ENCODE peak calls at places on chromosomes 4 and X, in nine cellular contexts. M, Z, E, C, F, A, Q, K and S are unnamed samples. For H3K4me1, the result is how much of the 10 kb centered on the place peaks cover.

GRCh38 chr4:45554423-45554822 is 569.4 kb downstream of the GABRG1 start:
- DNase-seq in M (no peak), K (no peak), A (no peak), F (no peak), C (no peak), Q (no peak), E (no peak), Z (peak), S (no peak)

GRCh38 chrX:2404816-2405215 is 96.0 kb downstream of the DHRSX start:
- DNase-seq in E (no peak), Z (no peak), F (no peak), A (no peak), K (no peak), C (no peak), Q (no peak), M (peak), S (no peak)

GRCh38 chr4:182562350-182562749 is 319.1 kb downstream of the TENM3 start:
- DNase-seq in Z (no peak), E (no peak), Q (no peak), M (no peak), F (no peak), C (no peak), A (no peak), K (no peak), S (no peak)

GRCh38 chrX:138756234-138756633 is 44.7 kb upstream of the FGF13 start:
- DNase-seq in E (peak), C (peak), F (peak), Q (peak), Z (peak), M (no peak), K (peak), A (no peak), S (no peak)

GRCh38 chr4:99624141-99624719 is 33.4 kb downstream of the C4orf54 start:
- DNase-seq in E (no peak), F (no peak), Q (no peak), M (no peak), A (no peak), Z (no peak), K (no peak), C (no peak), S (no peak)

GRCh38 chr4:74934016-74934821 is 1.3 kb downstream of the PARM1 start:
- DNase-seq in E (peak), K (peak), Z (peak), F (no peak), A (no peak), C (peak), Q (peak), M (peak), S (peak)

GRCh38 chr4:112889619-112890294 is 159.7 kb upstream of the ANK2 start:
- DNase-seq in E (no peak), C (no peak), Z (peak), F (no peak), M (no peak), K (no peak), A (no peak), Q (no peak), S (no peak)

GRCh38 chr4:54085284-54085683 is 14.7 kb upstream of the GSX2 start:
- DNase-seq in Q (no peak), A (no peak), K (peak), M (no peak), F (peak), C (no peak), E (no peak), Z (peak), S (no peak)

GRCh38 chr4:62531250-62531649 is 1331.1 kb downstream of the ADGRL3 start:
- DNase-seq in A (no peak), Z (no peak), K (no peak), M (no peak), Q (no peak), E (no peak), C (no peak), F (no peak), S (no peak)

GRCh38 chr4:184747034-184747830 is 13.3 kb upstream of the CENPU start:
- DNase-seq in E (peak), K (no peak), C (peak), Z (no peak), A (no peak), Q (no peak), M (no peak), F (no peak), S (peak)

GRCh38 chrX:3262906-3263305 is 83.5 kb downstream of the MXRA5 start:
- DNase-seq in C (no peak), K (no peak), Q (no peak), A (peak), M (no peak), F (peak), E (peak), Z (peak), S (no peak)

GRCh38 chrX:11382935-11383334 is 89.7 kb downstream of the AMELX start:
- DNase-seq in M (no peak), C (no peak), A (no peak), K (no peak), E (no peak), Q (no peak), F (no peak), Z (no peak), S (no peak)

GRCh38 chr4:6493668-6494304 is 21.4 kb upstream of the PPP2R2C start:
- DNase-seq in Q (peak), A (no peak), C (no peak), M (no peak), K (no peak), Z (peak), F (no peak), E (peak), S (no peak)

GRCh38 chrX:39527045-39527444 is 570.7 kb downstream of the BCOR start:
- DNase-seq in F (no peak), Q (no peak), E (no peak), K (no peak), M (no peak), Z (peak), C (no peak), A (no peak), S (no peak)

GRCh38 chrX:78307665-78308064 is 19.7 kb downstream of the CYSLTR1 start:
- DNase-seq in E (no peak), M (no peak), A (no peak), F (no peak), Z (no peak), Q (no peak), K (no peak), C (no peak), S (no peak)

GRCh38 chr4:6542951-6543350 is 32.0 kb upstream of the MAN2B2 start:
- DNase-seq in E (no peak), Z (no peak), A (no peak), Q (no peak), K (no peak), F (no peak), M (no peak), C (no peak), S (no peak)

GRCh38 chr4:13524504-13525243 is 19.6 kb downstream of the NKX3-2 start:
- DNase-seq in A (no peak), Q (peak), K (no peak), M (peak), Z (peak), E (no peak), F (no peak), C (no peak), S (no peak)

GRCh38 chr4:185839204-185839712 is 27.3 kb upstream of the SORBS2 start:
- DNase-seq in Q (peak), M (no peak), A (peak), E (peak), K (peak), F (peak), C (no peak), Z (peak), S (peak)

GRCh38 chrX:54358424-54359211 is 772 bp upstream of the WNK3 start:
- DNase-seq in K (peak), M (peak), Z (peak), E (peak), A (no peak), Q (peak), C (peak), F (no peak), S (peak)

GRCh38 chr4:61520688-61521160 is 320.6 kb downstream of the ADGRL3 start:
- DNase-seq in Z (peak), C (no peak), Q (no peak), M (no peak), A (no peak), E (no peak), F (no peak), K (no peak), S (no peak)

GRCh38 chrX:69060631-69061408 is 104.4 kb downstream of the PJA1 start:
- DNase-seq in M (no peak), E (peak), C (no peak), K (peak), F (peak), A (peak), Q (peak), Z (peak), S (peak)

GRCh38 chr4:92236907-92237306 is 66.9 kb upstream of the GRID2 start:
- DNase-seq in Z (peak), K (no peak), E (no peak), C (no peak), F (no peak), M (no peak), A (no peak), Q (no peak), S (no peak)

GRCh38 chrX:136555694-136556093 is 23.7 kb downstream of the VGLL1 start:
- DNase-seq in K (no peak), A (no peak), E (no peak), Z (no peak), Q (no peak), M (no peak), C (no peak), F (no peak), S (no peak)

GRCh38 chrX:110268395-110268794 is 49.5 kb downstream of the AMMECR1 start:
- DNase-seq in M (no peak), K (no peak), Z (no peak), E (no peak), C (no peak), F (no peak), A (no peak), Q (no peak), S (no peak)

GRCh38 chr4:37953620-37954325 is 6.4 kb upstream of the PTTG2 start:
- DNase-seq in K (no peak), C (no peak), E (no peak), A (no peak), F (peak), Z (peak), Q (no peak), M (no peak), S (no peak)

GRCh38 chrX:10178866-10179463 is 22.2 kb downstream of the CLCN4 start:
- DNase-seq in A (no peak), Z (no peak), E (no peak), F (no peak), C (no peak), Q (no peak), K (no peak), M (no peak), S (no peak)

GRCh38 chrX:135629342-135629741 is 84.1 kb upstream of the CT45A1 start:
- DNase-seq in C (no peak), Z (no peak), E (no peak), F (no peak), A (no peak), Q (no peak), M (no peak), K (no peak), S (no peak)

GRCh38 chrX:136759968-136760367 is 20.8 kb downstream of the ARHGEF6 start:
- DNase-seq in F (no peak), M (peak), Z (no peak), Q (no peak), C (no peak), E (no peak), A (no peak), K (no peak), S (no peak)

GRCh38 chrX:74450803-74451449 is 29.6 kb downstream of the SLC16A2 start:
- DNase-seq in F (peak), M (no peak), A (peak), C (no peak), K (no peak), E (peak), Z (peak), Q (no peak), S (no peak)

GRCh38 chrX:150316564-150316963 is 46.6 kb upstream of the MAMLD1 start:
- DNase-seq in Z (peak), K (no peak), Q (no peak), C (no peak), F (no peak), M (no peak), A (no peak), E (no peak), S (no peak)

GRCh38 chrX:24619647-24620046 is 27.5 kb downstream of the PCYT1B start:
- DNase-seq in Z (peak), F (peak), Q (no peak), A (no peak), M (peak), K (peak), E (peak), C (no peak), S (no peak)

GRCh38 chr4:11495291-11495690 is 66.6 kb upstream of the HS3ST1 start:
- DNase-seq in Z (peak), A (no peak), C (no peak), Q (no peak), K (no peak), F (no peak), M (no peak), E (no peak), S (no peak)

GRCh38 chr4:27018076-27018475 is 157.4 kb downstream of the STIM2 start:
- DNase-seq in A (no peak), F (no peak), Q (no peak), Z (no peak), E (no peak), K (no peak), C (no peak), M (no peak), S (no peak)

GRCh38 chrX:39957816-39958561 is 139.8 kb downstream of the BCOR start:
- DNase-seq in C (no peak), F (no peak), Z (no peak), A (no peak), K (no peak), M (no peak), E (peak), Q (no peak), S (no peak)

GRCh38 chr4:89056953-89057398 is at the start of gene FAM13A:
- DNase-seq in E (peak), C (peak), Z (peak), A (peak), Q (peak), K (peak), F (peak), M (no peak), S (peak)

DNA sequence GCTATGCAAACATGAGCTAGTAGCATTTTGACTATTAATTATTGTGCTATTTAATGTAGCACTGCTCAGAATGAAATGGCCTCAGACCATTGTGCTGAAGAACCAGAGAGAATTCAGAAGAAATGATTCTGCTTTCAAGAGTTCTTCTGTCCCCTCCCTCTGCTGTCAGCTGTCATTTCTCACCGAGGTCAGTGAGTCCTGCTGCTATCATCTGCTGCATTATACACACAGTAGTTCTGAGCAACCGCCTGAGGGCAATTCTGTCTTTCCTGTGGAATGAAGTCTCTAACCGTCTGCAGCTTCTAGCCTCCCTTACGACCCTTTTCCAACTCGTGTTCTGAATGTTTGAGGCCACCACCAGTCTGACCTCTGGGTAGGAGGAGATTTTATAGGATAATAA is 249.4 kb downstream of the HNRNPD start:
- DNase-seq in Q (no peak), M (no peak), C (no peak), K (no peak), A (no peak), F (no peak), Z (no peak), E (no peak), S (no peak)
- H3K4me3 ChIP-seq in Q (no peak), M (no peak), C (no peak), K (no peak), A (no peak), F (no peak), Z (no peak), E (no peak), S (no peak)

DNA sequence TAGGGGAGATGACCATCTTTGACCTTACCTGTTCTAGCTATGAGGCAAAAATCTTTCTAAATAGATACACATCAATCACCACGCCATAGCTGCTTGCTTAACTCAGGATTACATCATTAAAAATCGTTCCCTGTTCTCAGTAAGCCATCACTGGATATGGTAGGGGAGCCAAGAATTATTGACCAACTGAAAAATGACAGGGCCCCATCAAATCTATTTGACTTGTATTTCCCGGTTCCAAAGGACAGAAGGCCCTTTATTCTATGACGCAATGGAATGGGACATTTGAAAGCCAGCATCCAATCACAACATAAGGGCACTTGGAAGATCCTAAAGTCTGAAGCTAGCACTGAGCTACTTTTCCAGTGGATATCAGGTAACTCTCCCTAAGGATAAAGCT is 75.6 kb upstream of the NOCT start:
- DNase-seq in C (no peak), K (no peak), Q (no peak), E (peak), Z (no peak), M (no peak), F (no peak), A (no peak), S (no peak)
- H3K4me1 ChIP-seq in C (under half), K (under half), Q (under half), E (under half), Z (under half), M (under half), F (under half), A (under half), S (under half)

GRCh38 chr4:1746265-1746691 is 25.0 kb downstream of the TACC3 start:
- DNase-seq in F (peak), E (peak), Z (peak), M (peak), K (peak), A (peak), Q (peak), C (peak), S (peak)

GRCh38 chr4:1746919-1747602 is 25.7 kb downstream of the TACC3 start:
- DNase-seq in F (no peak), E (no peak), M (no peak), C (no peak), Q (no peak), Z (peak), A (no peak), K (peak), S (no peak)

GRCh38 chr4:1749370-1749769 is 28.0 kb downstream of the TACC3 start:
- DNase-seq in Z (no peak), Q (no peak), C (no peak), K (no peak), F (no peak), A (no peak), E (no peak), M (no peak), S (no peak)

GRCh38 chr4:1748465-1748995 is 27.2 kb downstream of the TACC3 start:
- DNase-seq in M (peak), Z (peak), E (peak), C (peak), A (peak), Q (peak), F (peak), K (peak), S (peak)

DNA sequence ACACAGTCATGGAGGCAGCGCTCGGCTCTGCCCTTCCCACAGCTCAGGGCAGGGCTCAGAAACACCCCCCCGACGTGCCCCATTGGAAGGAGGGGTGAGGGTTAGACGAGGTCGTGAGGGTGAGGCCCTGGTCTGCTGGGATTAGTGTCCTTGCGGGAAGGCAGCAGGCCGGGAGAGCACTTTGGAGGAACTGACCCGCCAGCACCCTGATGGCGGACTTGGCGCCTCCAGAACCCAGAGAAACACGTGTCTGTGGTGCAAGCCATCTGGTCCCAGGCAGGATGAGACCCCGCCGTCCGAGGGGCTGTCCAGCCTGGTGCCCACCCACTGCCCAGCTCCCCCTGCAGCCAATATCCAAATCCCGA is 26.3 kb downstream of the TACC3 start:
- DNase-seq in Z (no peak), E (no peak), K (no peak), C (no peak), M (no peak), F (no peak), Q (no peak), A (no peak), S (no peak)
- TF ChIP-seq CTCF in Z (no peak), E (no peak), K (no peak), C (no peak), M (no peak), F (no peak), Q (no peak), A (no peak), S (no peak)

GRCh38 chrX:45803383-45803921 is 602.8 kb upstream of the DIPK2B start:
- DNase-seq in E (no peak), K (no peak), A (peak), Z (peak), M (no peak), C (no peak), Q (no peak), F (peak), S (no peak)

GRCh38 chrX:45807572-45808425 is 607.1 kb upstream of the DIPK2B start:
- DNase-seq in E (peak), K (no peak), F (peak), Z (peak), M (no peak), C (no peak), Q (no peak), A (no peak), S (no peak)

GRCh38 chrX:45811307-45811706 is 610.6 kb upstream of the DIPK2B start:
- DNase-seq in F (no peak), E (no peak), K (no peak), Q (no peak), C (no peak), Z (no peak), M (no peak), A (no peak), S (no peak)

GRCh38 chrX:45801554-45801953 is 600.9 kb upstream of the DIPK2B start:
- DNase-seq in E (peak), M (peak), A (no peak), K (no peak), Z (peak), F (peak), C (no peak), Q (no peak), S (no peak)

GRCh38 chrX:45806410-45807121 is 605.9 kb upstream of the DIPK2B start:
- DNase-seq in C (no peak), Q (no peak), M (no peak), A (no peak), F (peak), E (peak), K (no peak), Z (peak), S (no peak)
- H3K4me3 ChIP-seq in C (peak), Q (no peak), M (peak), A (no peak), F (no peak), E (no peak), K (no peak), Z (no peak), S (no peak)

GRCh38 chr4:15416357-15417327 is 11.2 kb upstream of the C1QTNF7 start:
- DNase-seq in C (no peak), M (no peak), F (no peak), Q (no peak), A (no peak), K (no peak), Z (no peak), E (no peak), S (no peak)

GRCh38 chr4:15413010-15413622 is 14.7 kb upstream of the C1QTNF7 start:
- DNase-seq in K (no peak), Q (no peak), E (no peak), Z (peak), C (no peak), A (no peak), F (no peak), M (no peak), S (no peak)

GRCh38 chr4:15413623-15414019 is 14.2 kb upstream of the C1QTNF7 start:
- DNase-seq in F (no peak), C (no peak), M (no peak), A (no peak), Z (no peak), K (no peak), E (no peak), Q (no peak), S (no peak)

GRCh38 chr4:15410750-15411149 is 17.1 kb upstream of the C1QTNF7 start:
- DNase-seq in Z (peak), K (no peak), E (no peak), M (peak), Q (no peak), C (no peak), A (no peak), F (no peak), S (no peak)

DNA sequence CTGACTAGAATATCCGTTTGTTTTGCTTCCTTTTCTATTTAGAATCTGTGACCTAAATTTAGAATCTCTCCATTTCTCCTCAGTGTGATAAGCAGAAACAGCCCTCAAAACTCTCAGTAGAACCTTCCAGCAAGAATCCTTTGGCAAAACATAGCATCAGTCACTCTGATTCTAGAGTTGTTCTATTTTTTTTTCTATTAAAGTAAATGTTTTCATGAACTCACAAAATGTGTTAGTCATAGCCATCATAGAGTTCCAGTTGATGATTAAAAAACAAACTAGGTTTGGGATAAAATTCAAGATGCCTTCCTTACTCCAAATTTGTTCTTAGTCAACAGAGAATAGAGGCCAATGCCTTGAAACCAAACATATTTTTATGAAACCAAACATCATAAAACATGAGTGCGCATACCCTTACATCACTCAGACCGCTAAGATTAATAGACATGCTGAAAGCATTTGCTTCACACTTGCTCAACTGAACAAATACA is 13.2 kb upstream of the C1QTNF7 start:
- DNase-seq in E (no peak), M (no peak), K (no peak), Z (peak), C (no peak), Q (no peak), F (peak), A (no peak), S (no peak)
- H3K4me1 ChIP-seq in E (under half), M (under half), K (under half), Z (under half), C (under half), Q (under half), F (under half), A (under half), S (under half)